ENCODE peak calls at places on chromosomes 13 and 19, in ten cellular contexts. V is ovary, Q is cardiac muscle cell, C is Karpas-422, B is left ventricle myocardium inferior, G is aorta, A is fibroblast of lung, J is mucosa of descending colon, S is iPS DF 6.9, K is right cardiac atrium. D is an unnamed sample. For H3K4me1, the result is how much of the 10 kb centered on the place peaks cover.

GRCh38 chr13:76925115-76925514 is 23.2 kb upstream of the ACOD1 start:
- DNase-seq in V (no peak), Q (no peak), C (no peak), B (no peak), G (no peak), A (no peak), J (no peak), S (no peak), K (no peak), D (no peak)

GRCh38 chr13:26888632-26889031 is 128.0 kb upstream of the GPR12 start:
- DNase-seq in V (no peak), Q (no peak), C (no peak), B (no peak), G (no peak), A (no peak), J (no peak), S (no peak), K (no peak), D (no peak)

GRCh38 chr19:35509861-35510625 is 3.4 kb downstream of the DMKN start:
- DNase-seq in V (peak), Q (peak), C (peak), B (peak), G (peak), A (peak), J (peak), S (peak), K (peak), D (peak)

GRCh38 chr19:43675269-43675879 is 5.4 kb upstream of the PLAUR start:
- DNase-seq in V (no peak), Q (no peak), C (no peak), B (no peak), G (no peak), A (peak), J (peak), S (no peak), K (no peak), D (no peak)

GRCh38 chr13:45063261-45063870 is 56.9 kb upstream of the GTF2F2 start:
- DNase-seq in V (peak), Q (no peak), C (no peak), B (no peak), G (no peak), A (peak), J (no peak), S (no peak), K (no peak), D (no peak)

GRCh38 chr13:99426426-99426825 is 74.8 kb upstream of the TM9SF2 start:
- DNase-seq in V (no peak), Q (no peak), C (no peak), B (no peak), G (no peak), A (no peak), J (no peak), S (no peak), K (no peak), D (no peak)

GRCh38 chr19:28221736-28222135 is 991.2 kb downstream of the UQCRFS1 start:
- DNase-seq in V (no peak), Q (no peak), C (no peak), B (no peak), G (no peak), A (no peak), J (no peak), S (no peak), K (no peak), D (no peak)

GRCh38 chr13:101211261-101211660 is 205.0 kb downstream of the NALCN start:
- DNase-seq in V (no peak), Q (no peak), C (no peak), B (no peak), G (no peak), A (peak), J (no peak), S (no peak), K (no peak), D (no peak)

GRCh38 chr13:28000567-28000966 is 12.1 kb upstream of the URAD start:
- DNase-seq in V (no peak), Q (no peak), C (no peak), B (no peak), G (no peak), A (no peak), J (no peak), S (no peak), K (no peak), D (no peak)

GRCh38 chr19:3154957-3155736 is 19.3 kb downstream of the GNA15 start:
- DNase-seq in V (peak), Q (no peak), C (peak), B (peak), G (peak), A (peak), J (peak), S (no peak), K (peak), D (peak)

GRCh38 chr13:87884874-87885273 is 213.7 kb downstream of the SLITRK5 start:
- DNase-seq in V (no peak), Q (peak), C (no peak), B (no peak), G (no peak), A (peak), J (no peak), S (peak), K (no peak), D (no peak)

GRCh38 chr19:2488942-2489731 is 13.2 kb downstream of the GADD45B start:
- DNase-seq in V (no peak), Q (peak), C (peak), B (peak), G (peak), A (no peak), J (peak), S (no peak), K (peak), D (peak)

GRCh38 chr19:23404676-23405075 is 9.4 kb upstream of the ZNF91 start:
- DNase-seq in V (no peak), Q (no peak), C (no peak), B (no peak), G (no peak), A (no peak), J (no peak), S (no peak), K (no peak), D (no peak)

GRCh38 chr13:102555914-102556553 is 40.8 kb upstream of the TPP2 start:
- DNase-seq in V (no peak), Q (peak), C (peak), B (no peak), G (no peak), A (peak), J (no peak), S (peak), K (no peak), D (no peak)

GRCh38 chr13:94009696-94010095 is 469.8 kb downstream of the DCT start:
- DNase-seq in V (no peak), Q (no peak), C (no peak), B (no peak), G (no peak), A (peak), J (no peak), S (no peak), K (no peak), D (no peak)

GRCh38 chr13:79501538-79502232 is 20.7 kb downstream of the NDFIP2 start:
- DNase-seq in V (no peak), Q (no peak), C (no peak), B (no peak), G (no peak), A (no peak), J (no peak), S (no peak), K (no peak), D (no peak)

GRCh38 chr13:97257800-97258799 is 36.0 kb downstream of the MBNL2 start:
- DNase-seq in V (peak), Q (no peak), C (no peak), B (peak), G (peak), A (peak), J (no peak), S (no peak), K (peak), D (no peak)

GRCh38 chr19:50720181-50720920 is 749 bp upstream of the SHANK1 start:
- DNase-seq in V (no peak), Q (no peak), C (no peak), B (no peak), G (no peak), A (no peak), J (no peak), S (no peak), K (no peak), D (no peak)

GRCh38 chr13:99323488-99323887 is 16.3 kb upstream of the GPR183 start:
- DNase-seq in V (no peak), Q (no peak), C (no peak), B (no peak), G (no peak), A (no peak), J (no peak), S (no peak), K (no peak), D (no peak)

GRCh38 chr13:40665754-40666057 is 735 bp downstream of the FOXO1 start:
- DNase-seq in V (no peak), Q (no peak), C (peak), B (peak), G (no peak), A (peak), J (no peak), S (no peak), K (no peak), D (no peak)

GRCh38 chr13:60397693-60398437 is 845 bp downstream of the TDRD3 start:
- DNase-seq in V (peak), Q (peak), C (peak), B (peak), G (peak), A (peak), J (peak), S (no peak), K (peak), D (peak)

GRCh38 chr13:28337196-28338045 is 157.5 kb downstream of the FLT1 start:
- DNase-seq in V (peak), Q (no peak), C (peak), B (no peak), G (no peak), A (peak), J (no peak), S (no peak), K (no peak), D (no peak)

GRCh38 chr13:38398810-38399493 is 49.3 kb downstream of the UFM1 start:
- DNase-seq in V (no peak), Q (no peak), C (no peak), B (no peak), G (no peak), A (peak), J (no peak), S (no peak), K (no peak), D (no peak)

GRCh38 chr13:40986328-40986856 is 32.7 kb downstream of the ELF1 start:
- DNase-seq in V (no peak), Q (no peak), C (no peak), B (no peak), G (no peak), A (peak), J (no peak), S (no peak), K (no peak), D (no peak)

GRCh38 chr13:49399801-49400472 is 43.9 kb downstream of the CAB39L start:
- DNase-seq in V (no peak), Q (no peak), C (peak), B (no peak), G (no peak), A (no peak), J (no peak), S (no peak), K (no peak), D (no peak)

GRCh38 chr13:108026671-108027410 is 188.5 kb downstream of the LIG4 start:
- DNase-seq in V (no peak), Q (no peak), C (no peak), B (no peak), G (no peak), A (no peak), J (no peak), S (no peak), K (no peak), D (no peak)

GRCh38 chr19:3687774-3688706 is 12.2 kb downstream of the PIP5K1C start:
- DNase-seq in V (no peak), Q (peak), C (no peak), B (no peak), G (no peak), A (no peak), J (peak), S (no peak), K (no peak), D (peak)

GRCh38 chr13:109447667-109448066 is 338.7 kb downstream of the IRS2 start:
- DNase-seq in V (no peak), Q (no peak), C (no peak), B (no peak), G (no peak), A (no peak), J (no peak), S (no peak), K (no peak), D (no peak)

GRCh38 chr13:95756072-95756471 is 79.1 kb downstream of the DNAJC3 start:
- DNase-seq in V (no peak), Q (no peak), C (no peak), B (no peak), G (no peak), A (peak), J (no peak), S (no peak), K (no peak), D (no peak)

GRCh38 chr13:74889321-74889720 is 592.6 kb downstream of the TBC1D4 start:
- DNase-seq in V (no peak), Q (no peak), C (no peak), B (no peak), G (no peak), A (peak), J (no peak), S (no peak), K (no peak), D (no peak)

GRCh38 chr13:19957320-19958118 is 1.0 kb upstream of the ZMYM2 start:
- DNase-seq in V (peak), Q (peak), C (peak), B (peak), G (peak), A (peak), J (peak), S (no peak), K (peak), D (peak)

GRCh38 chr13:36764957-36765356 is 54.1 kb upstream of the RFXAP start:
- DNase-seq in V (no peak), Q (no peak), C (no peak), B (no peak), G (no peak), A (no peak), J (no peak), S (peak), K (no peak), D (no peak)

GRCh38 chr19:1566392-1567115 is 1.6 kb downstream of the MEX3D start:
- DNase-seq in V (peak), Q (peak), C (no peak), B (peak), G (peak), A (peak), J (peak), S (no peak), K (peak), D (no peak)

GRCh38 chr19:36409841-36410240 is 8.6 kb downstream of the ZFP82 start:
- DNase-seq in V (no peak), Q (no peak), C (no peak), B (no peak), G (no peak), A (no peak), J (no peak), S (no peak), K (no peak), D (no peak)

GRCh38 chr13:54241719-54242118 is 1213.1 kb downstream of the OLFM4 start:
- DNase-seq in V (no peak), Q (peak), C (no peak), B (no peak), G (no peak), A (no peak), J (no peak), S (no peak), K (no peak), D (no peak)

GRCh38 chr19:45766919-45767346 is 2.1 kb downstream of the SIX5 start:
- DNase-seq in V (peak), Q (peak), C (no peak), B (no peak), G (peak), A (no peak), J (no peak), S (no peak), K (no peak), D (no peak)
- H3K4me3 ChIP-seq in V (peak), Q (peak), C (no peak), B (peak), G (peak), A (peak), J (no peak), S (peak), K (peak), D (peak)

GRCh38 chr19:39139305-39140194 is 14.0 kb downstream of the PAK4 start:
- DNase-seq in V (no peak), Q (peak), C (no peak), B (no peak), G (no peak), A (no peak), J (no peak), S (peak), K (no peak), D (no peak)

GRCh38 chr19:39140195-39140516 is 14.6 kb downstream of the PAK4 start:
- DNase-seq in V (no peak), Q (no peak), C (no peak), B (no peak), G (no peak), A (no peak), J (no peak), S (no peak), K (no peak), D (no peak)

GRCh38 chr19:39141929-39142328 is 16.3 kb downstream of the PAK4 start:
- DNase-seq in V (no peak), Q (no peak), C (no peak), B (no peak), G (no peak), A (no peak), J (no peak), S (no peak), K (no peak), D (no peak)

GRCh38 chr19:39142655-39143054 is 17.1 kb downstream of the PAK4 start:
- DNase-seq in V (no peak), Q (no peak), C (no peak), B (no peak), G (no peak), A (no peak), J (no peak), S (no peak), K (no peak), D (no peak)

DNA sequence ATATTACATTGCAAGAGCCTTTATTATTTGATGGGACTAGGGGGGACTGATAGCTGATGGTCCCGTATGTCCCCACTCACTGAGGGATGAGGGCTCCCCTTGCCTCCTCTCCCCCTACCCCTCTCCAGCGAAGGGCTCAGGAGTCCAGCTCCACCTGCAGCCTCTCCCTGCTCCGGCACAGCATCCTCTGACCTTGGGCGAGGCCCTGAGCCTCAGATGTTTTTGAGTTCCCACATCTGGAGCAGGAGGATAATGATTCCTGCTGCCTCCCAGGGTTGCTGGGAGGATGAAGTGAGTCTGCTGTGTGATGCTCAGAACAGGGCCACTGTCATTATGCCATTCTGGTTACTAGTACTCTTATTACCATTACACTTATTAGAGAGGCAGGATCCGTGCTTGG is 15.0 kb downstream of the PAK4 start:
- DNase-seq in V (no peak), Q (no peak), C (no peak), B (no peak), G (no peak), A (no peak), J (no peak), S (no peak), K (no peak), D (no peak)
- H3K4me1 ChIP-seq in V (under half), Q (under half), C (under half), B (half or more), G (under half), A (under half), J (under half), S (under half), K (under half), D (under half)

GRCh38 chr19:41577833-41578232 is 1.9 kb downstream of the CEACAM21 start:
- DNase-seq in V (no peak), Q (no peak), C (no peak), B (no peak), G (no peak), A (no peak), J (no peak), S (no peak), K (no peak), D (peak)
- H3K4me3 ChIP-seq in V (no peak), Q (no peak), C (no peak), B (no peak), G (no peak), A (no peak), J (no peak), S (no peak), K (no peak), D (no peak)

DNA sequence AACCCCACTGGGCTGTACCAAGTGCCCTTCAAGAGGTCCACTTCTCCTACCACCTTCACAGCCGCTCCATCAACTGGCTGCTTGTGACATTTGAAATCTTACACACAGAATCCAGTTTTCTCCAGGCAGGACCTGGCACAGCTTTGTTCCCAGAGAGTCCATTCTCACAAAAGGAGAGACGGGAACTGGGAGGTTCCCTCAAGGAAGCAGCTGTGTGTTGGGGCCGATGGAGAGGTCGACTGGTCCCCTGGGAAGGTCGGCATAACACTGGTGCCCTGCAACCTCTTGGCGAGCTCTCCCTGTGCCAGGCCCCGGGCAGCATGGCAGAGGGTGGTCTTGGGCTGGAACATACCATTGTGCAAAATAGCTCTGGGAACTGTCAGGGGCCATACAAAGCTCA is 21.5 kb downstream of the ELL start:
- DNase-seq in V (no peak), Q (no peak), C (no peak), B (peak), G (no peak), A (no peak), J (no peak), S (no peak), K (no peak), D (no peak)
- H3K4me1 ChIP-seq in V (under half), Q (under half), C (half or more), B (half or more), G (under half), A (under half), J (half or more), S (under half), K (half or more), D (half or more)

DNA sequence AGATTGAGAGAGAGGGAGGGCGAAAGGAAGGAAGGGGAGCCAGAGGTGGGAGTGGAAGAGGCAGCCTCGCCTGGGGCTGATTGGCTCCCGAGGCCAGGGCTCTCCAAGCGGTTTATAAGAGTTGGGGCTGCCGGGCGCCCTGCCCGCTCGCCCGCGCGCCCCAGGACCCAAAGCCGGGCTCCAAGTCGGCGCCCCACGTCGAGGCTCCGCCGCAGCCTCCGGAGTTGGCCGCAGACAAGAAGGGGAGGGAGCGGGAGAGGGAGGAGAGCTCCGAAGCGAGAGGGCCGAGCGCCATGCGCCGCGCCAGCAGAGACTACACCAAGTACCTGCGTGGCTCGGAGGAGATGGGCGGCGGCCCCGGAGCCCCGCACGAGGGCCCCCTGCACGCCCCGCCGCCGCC is at the start of gene TNFSF11:
- DNase-seq in V (no peak), Q (peak), C (no peak), B (no peak), G (no peak), A (no peak), J (peak), S (no peak), K (no peak), D (no peak)
- H3K4me3 ChIP-seq in V (no peak), Q (peak), C (no peak), B (peak), G (no peak), A (peak), J (no peak), S (peak), K (peak), D (peak)

GRCh38 chr13:111926501-111927180 is 140.3 kb upstream of the SOX1 start:
- DNase-seq in V (no peak), Q (no peak), C (no peak), B (no peak), G (no peak), A (no peak), J (no peak), S (no peak), K (no peak), D (peak)
- H3K4me1 ChIP-seq in V (under half), Q (under half), C (under half), B (under half), G (under half), A (under half), J (under half), S (under half), K (under half), D (under half)

GRCh38 chr13:50989476-50989875 is 79.9 kb downstream of the RNASEH2B start:
- DNase-seq in V (peak), Q (peak), C (no peak), B (no peak), G (no peak), A (peak), J (no peak), S (no peak), K (no peak), D (no peak)

GRCh38 chr13:50990050-50990449 is 80.5 kb downstream of the RNASEH2B start:
- DNase-seq in V (no peak), Q (no peak), C (no peak), B (no peak), G (no peak), A (no peak), J (no peak), S (no peak), K (no peak), D (no peak)

GRCh38 chr13:50991624-50992610 is 82.3 kb downstream of the RNASEH2B start:
- DNase-seq in V (no peak), Q (no peak), C (no peak), B (no peak), G (no peak), A (no peak), J (no peak), S (no peak), K (no peak), D (no peak)

GRCh38 chr13:50993371-50993770 is 83.8 kb downstream of the RNASEH2B start:
- DNase-seq in V (no peak), Q (no peak), C (no peak), B (no peak), G (no peak), A (no peak), J (no peak), S (no peak), K (no peak), D (no peak)

GRCh38 chr13:50990540-50991506 is 81.2 kb downstream of the RNASEH2B start:
- DNase-seq in V (peak), Q (peak), C (no peak), B (peak), G (peak), A (peak), J (no peak), S (no peak), K (peak), D (no peak)
- H3K4me3 ChIP-seq in V (no peak), Q (no peak), C (no peak), B (peak), G (no peak), A (peak), J (no peak), S (no peak), K (peak), D (no peak)